ENCODE peak calls at places on chromosomes 3 and 15, in nine cellular contexts. One of them, this sample, is unnamed.

GRCh38 chr15:68335251-68335650 is 57.7 kb downstream of the FEM1B start:
- DNase-seq in posterior cingulate gyrus: peak
- DNase-seq in mesenchymal stem cell: no peak
- DNase-seq in iris pigment epithelial cell: no peak
- DNase-seq in GM23248: peak
- DNase-seq in ELF-1: no peak
- DNase-seq in AG08395: peak
- DNase-seq in NCI-H2171 treated with DMSO at 0.1 percent for 48 hours: peak
- DNase-seq in activated CD4-positive, alpha-beta T cell treated with anti-CD3 and anti-CD28 coated beads, Interleukin-2, amount 10 ng/mL, durations not matched to agents 24 days and 14 days: no peak
- DNase-seq in this sample: no peak

GRCh38 chr3:197117107-197117506 is 87.5 kb upstream of the MELTF start:
- DNase-seq in activated CD4-positive, alpha-beta T cell treated with anti-CD3 and anti-CD28 coated beads, Interleukin-2, amount 10 ng/mL, durations not matched to agents 24 days and 14 days: no peak
- DNase-seq in ELF-1: no peak
- DNase-seq in mesenchymal stem cell: peak
- DNase-seq in GM23248: peak
- DNase-seq in NCI-H2171 treated with DMSO at 0.1 percent for 48 hours: no peak
- DNase-seq in posterior cingulate gyrus: no peak
- DNase-seq in AG08395: no peak
- DNase-seq in iris pigment epithelial cell: peak
- DNase-seq in this sample: no peak

GRCh38 chr3:143139786-143140185 is 20.2 kb downstream of the CHST2 start:
- DNase-seq in activated CD4-positive, alpha-beta T cell treated with anti-CD3 and anti-CD28 coated beads, Interleukin-2, amount 10 ng/mL, durations not matched to agents 24 days and 14 days: no peak
- DNase-seq in mesenchymal stem cell: no peak
- DNase-seq in iris pigment epithelial cell: peak
- DNase-seq in posterior cingulate gyrus: no peak
- DNase-seq in GM23248: peak
- DNase-seq in AG08395: no peak
- DNase-seq in ELF-1: peak
- DNase-seq in NCI-H2171 treated with DMSO at 0.1 percent for 48 hours: no peak
- DNase-seq in this sample: no peak

GRCh38 chr15:70856884-70857546 is 3.1 kb upstream of the LARP6 start:
- DNase-seq in posterior cingulate gyrus: peak
- DNase-seq in GM23248: peak
- DNase-seq in AG08395: peak
- DNase-seq in ELF-1: no peak
- DNase-seq in activated CD4-positive, alpha-beta T cell treated with anti-CD3 and anti-CD28 coated beads, Interleukin-2, amount 10 ng/mL, durations not matched to agents 24 days and 14 days: no peak
- DNase-seq in mesenchymal stem cell: peak
- DNase-seq in iris pigment epithelial cell: peak
- DNase-seq in NCI-H2171 treated with DMSO at 0.1 percent for 48 hours: peak
- DNase-seq in this sample: no peak

GRCh38 chr15:99993681-99994131 is 260.5 kb upstream of the LYSMD4 start:
- DNase-seq in GM23248: no peak
- DNase-seq in ELF-1: no peak
- DNase-seq in AG08395: no peak
- DNase-seq in posterior cingulate gyrus: peak
- DNase-seq in activated CD4-positive, alpha-beta T cell treated with anti-CD3 and anti-CD28 coated beads, Interleukin-2, amount 10 ng/mL, durations not matched to agents 24 days and 14 days: no peak
- DNase-seq in iris pigment epithelial cell: no peak
- DNase-seq in mesenchymal stem cell: no peak
- DNase-seq in NCI-H2171 treated with DMSO at 0.1 percent for 48 hours: no peak
- DNase-seq in this sample: no peak

GRCh38 chr3:53083496-53083895 is 37.6 kb upstream of the SFMBT1 start:
- DNase-seq in NCI-H2171 treated with DMSO at 0.1 percent for 48 hours: peak
- DNase-seq in AG08395: peak
- DNase-seq in ELF-1: no peak
- DNase-seq in posterior cingulate gyrus: peak
- DNase-seq in iris pigment epithelial cell: no peak
- DNase-seq in mesenchymal stem cell: peak
- DNase-seq in activated CD4-positive, alpha-beta T cell treated with anti-CD3 and anti-CD28 coated beads, Interleukin-2, amount 10 ng/mL, durations not matched to agents 24 days and 14 days: no peak
- DNase-seq in GM23248: peak
- DNase-seq in this sample: no peak

GRCh38 chr3:24315991-24316390 is 178.7 kb downstream of the THRB start:
- DNase-seq in ELF-1: no peak
- DNase-seq in NCI-H2171 treated with DMSO at 0.1 percent for 48 hours: no peak
- DNase-seq in GM23248: peak
- DNase-seq in mesenchymal stem cell: no peak
- DNase-seq in AG08395: peak
- DNase-seq in iris pigment epithelial cell: peak
- DNase-seq in activated CD4-positive, alpha-beta T cell treated with anti-CD3 and anti-CD28 coated beads, Interleukin-2, amount 10 ng/mL, durations not matched to agents 24 days and 14 days: no peak
- DNase-seq in posterior cingulate gyrus: no peak
- DNase-seq in this sample: no peak

GRCh38 chr3:45677045-45677436 is 12.2 kb upstream of the SACM1L start:
- DNase-seq in posterior cingulate gyrus: no peak
- DNase-seq in ELF-1: no peak
- DNase-seq in mesenchymal stem cell: peak
- DNase-seq in NCI-H2171 treated with DMSO at 0.1 percent for 48 hours: no peak
- DNase-seq in activated CD4-positive, alpha-beta T cell treated with anti-CD3 and anti-CD28 coated beads, Interleukin-2, amount 10 ng/mL, durations not matched to agents 24 days and 14 days: peak
- DNase-seq in iris pigment epithelial cell: peak
- DNase-seq in GM23248: peak
- DNase-seq in AG08395: peak
- DNase-seq in this sample: peak

GRCh38 chr3:46293991-46294833 is 52.0 kb downstream of the CCR3 start:
- DNase-seq in iris pigment epithelial cell: no peak
- DNase-seq in GM23248: no peak
- DNase-seq in posterior cingulate gyrus: no peak
- DNase-seq in AG08395: no peak
- DNase-seq in ELF-1: no peak
- DNase-seq in activated CD4-positive, alpha-beta T cell treated with anti-CD3 and anti-CD28 coated beads, Interleukin-2, amount 10 ng/mL, durations not matched to agents 24 days and 14 days: peak
- DNase-seq in mesenchymal stem cell: no peak
- DNase-seq in NCI-H2171 treated with DMSO at 0.1 percent for 48 hours: no peak
- DNase-seq in this sample: no peak

GRCh38 chr3:42513121-42513520 is 10.7 kb downstream of the VIPR1 start:
- DNase-seq in posterior cingulate gyrus: no peak
- DNase-seq in activated CD4-positive, alpha-beta T cell treated with anti-CD3 and anti-CD28 coated beads, Interleukin-2, amount 10 ng/mL, durations not matched to agents 24 days and 14 days: no peak
- DNase-seq in iris pigment epithelial cell: no peak
- DNase-seq in NCI-H2171 treated with DMSO at 0.1 percent for 48 hours: no peak
- DNase-seq in GM23248: no peak
- DNase-seq in AG08395: no peak
- DNase-seq in ELF-1: no peak
- DNase-seq in mesenchymal stem cell: no peak
- DNase-seq in this sample: no peak

GRCh38 chr3:39447637-39448483 is 19.6 kb upstream of the MOBP start:
- DNase-seq in mesenchymal stem cell: peak
- DNase-seq in AG08395: peak
- DNase-seq in iris pigment epithelial cell: peak
- DNase-seq in activated CD4-positive, alpha-beta T cell treated with anti-CD3 and anti-CD28 coated beads, Interleukin-2, amount 10 ng/mL, durations not matched to agents 24 days and 14 days: peak
- DNase-seq in GM23248: peak
- DNase-seq in NCI-H2171 treated with DMSO at 0.1 percent for 48 hours: peak
- DNase-seq in ELF-1: peak
- DNase-seq in posterior cingulate gyrus: peak
- DNase-seq in this sample: peak

GRCh38 chr3:49519266-49519665 is 35.0 kb upstream of the BSN start:
- DNase-seq in GM23248: no peak
- DNase-seq in mesenchymal stem cell: no peak
- DNase-seq in NCI-H2171 treated with DMSO at 0.1 percent for 48 hours: no peak
- DNase-seq in iris pigment epithelial cell: no peak
- DNase-seq in ELF-1: no peak
- DNase-seq in activated CD4-positive, alpha-beta T cell treated with anti-CD3 and anti-CD28 coated beads, Interleukin-2, amount 10 ng/mL, durations not matched to agents 24 days and 14 days: no peak
- DNase-seq in posterior cingulate gyrus: peak
- DNase-seq in AG08395: no peak
- DNase-seq in this sample: no peak

GRCh38 chr3:63979093-63979492 is 44.2 kb downstream of the PSMD6 start:
- DNase-seq in iris pigment epithelial cell: peak
- DNase-seq in posterior cingulate gyrus: no peak
- DNase-seq in AG08395: peak
- DNase-seq in ELF-1: no peak
- DNase-seq in mesenchymal stem cell: no peak
- DNase-seq in NCI-H2171 treated with DMSO at 0.1 percent for 48 hours: no peak
- DNase-seq in GM23248: no peak
- DNase-seq in activated CD4-positive, alpha-beta T cell treated with anti-CD3 and anti-CD28 coated beads, Interleukin-2, amount 10 ng/mL, durations not matched to agents 24 days and 14 days: peak
- DNase-seq in this sample: no peak

GRCh38 chr3:13007251-13007941 is 65.8 kb downstream of the IQSEC1 start:
- DNase-seq in GM23248: no peak
- DNase-seq in iris pigment epithelial cell: no peak
- DNase-seq in ELF-1: no peak
- DNase-seq in activated CD4-positive, alpha-beta T cell treated with anti-CD3 and anti-CD28 coated beads, Interleukin-2, amount 10 ng/mL, durations not matched to agents 24 days and 14 days: no peak
- DNase-seq in NCI-H2171 treated with DMSO at 0.1 percent for 48 hours: no peak
- DNase-seq in mesenchymal stem cell: no peak
- DNase-seq in AG08395: no peak
- DNase-seq in posterior cingulate gyrus: no peak
- DNase-seq in this sample: no peak

GRCh38 chr3:108103971-108104797 is 13.4 kb upstream of the CD47 start:
- DNase-seq in ELF-1: no peak
- DNase-seq in mesenchymal stem cell: no peak
- DNase-seq in NCI-H2171 treated with DMSO at 0.1 percent for 48 hours: peak
- DNase-seq in AG08395: peak
- DNase-seq in posterior cingulate gyrus: no peak
- DNase-seq in activated CD4-positive, alpha-beta T cell treated with anti-CD3 and anti-CD28 coated beads, Interleukin-2, amount 10 ng/mL, durations not matched to agents 24 days and 14 days: peak
- DNase-seq in iris pigment epithelial cell: peak
- DNase-seq in GM23248: peak
- DNase-seq in this sample: no peak

GRCh38 chr3:46375814-46376213 is 5.1 kb downstream of the CCR5 start:
- DNase-seq in NCI-H2171 treated with DMSO at 0.1 percent for 48 hours: no peak
- DNase-seq in AG08395: no peak
- DNase-seq in activated CD4-positive, alpha-beta T cell treated with anti-CD3 and anti-CD28 coated beads, Interleukin-2, amount 10 ng/mL, durations not matched to agents 24 days and 14 days: no peak
- DNase-seq in posterior cingulate gyrus: no peak
- DNase-seq in iris pigment epithelial cell: no peak
- DNase-seq in GM23248: no peak
- DNase-seq in ELF-1: no peak
- DNase-seq in mesenchymal stem cell: no peak
- DNase-seq in this sample: no peak

GRCh38 chr15:96625251-96625650 is 294.8 kb downstream of the NR2F2 start:
- DNase-seq in AG08395: no peak
- DNase-seq in mesenchymal stem cell: peak
- DNase-seq in NCI-H2171 treated with DMSO at 0.1 percent for 48 hours: no peak
- DNase-seq in iris pigment epithelial cell: no peak
- DNase-seq in posterior cingulate gyrus: no peak
- DNase-seq in activated CD4-positive, alpha-beta T cell treated with anti-CD3 and anti-CD28 coated beads, Interleukin-2, amount 10 ng/mL, durations not matched to agents 24 days and 14 days: no peak
- DNase-seq in GM23248: no peak
- DNase-seq in ELF-1: no peak
- DNase-seq in this sample: no peak

GRCh38 chr3:188046561-188047213 is 107.3 kb upstream of the LPP start:
- DNase-seq in GM23248: peak
- DNase-seq in posterior cingulate gyrus: no peak
- DNase-seq in mesenchymal stem cell: no peak
- DNase-seq in iris pigment epithelial cell: peak
- DNase-seq in AG08395: no peak
- DNase-seq in NCI-H2171 treated with DMSO at 0.1 percent for 48 hours: no peak
- DNase-seq in ELF-1: no peak
- DNase-seq in activated CD4-positive, alpha-beta T cell treated with anti-CD3 and anti-CD28 coated beads, Interleukin-2, amount 10 ng/mL, durations not matched to agents 24 days and 14 days: no peak
- DNase-seq in this sample: no peak

This sample was measured in T-helper 17 cell.